ENCODE peak calls at places on chromosomes 2 and 18, in four cellular contexts. Y, E, H and Q are unnamed samples.

GRCh38 chr2:236164983-236165301 is 3.2 kb downstream of the GBX2 start:
- DNase-seq in Y (no peak), E (no peak), H (no peak), Q (no peak)

GRCh38 chr2:42809131-42809875 is 16.9 kb upstream of the HAAO start:
- DNase-seq in Y (no peak), E (no peak), H (peak), Q (no peak)

GRCh38 chr2:240384711-240385450 is 50.6 kb upstream of the GPC1 start:
- DNase-seq in Y (no peak), E (no peak), H (no peak), Q (peak)

GRCh38 chr2:134117651-134118050 is 136.2 kb upstream of the MGAT5 start:
- DNase-seq in Y (no peak), E (no peak), H (no peak), Q (no peak)

GRCh38 chr2:239595711-239596110 is 194.9 kb upstream of the HDAC4 start:
- DNase-seq in Y (peak), E (no peak), H (peak), Q (no peak)

GRCh38 chr2:57701391-57701791 is 345.2 kb upstream of the VRK2 start:
- DNase-seq in Y (no peak), E (no peak), H (no peak), Q (no peak)

GRCh38 chr2:76760367-76760704 is 761.8 kb downstream of the LRRTM4 start:
- DNase-seq in Y (no peak), E (no peak), H (no peak), Q (no peak)

GRCh38 chr2:130353291-130354134 is 2.3 kb upstream of the PTPN18 start:
- DNase-seq in Y (no peak), E (no peak), H (no peak), Q (no peak)

GRCh38 chr2:131152065-131152464 is 46.9 kb downstream of the PLEKHB2 start:
- DNase-seq in Y (no peak), E (no peak), H (no peak), Q (peak)

GRCh38 chr18:54086046-54086802 is 138.2 kb downstream of the MBD2 start:
- DNase-seq in Y (no peak), E (no peak), H (no peak), Q (peak)

GRCh38 chr2:73343992-73344391 is 41.6 kb upstream of the ALMS1 start:
- DNase-seq in Y (no peak), E (no peak), H (no peak), Q (no peak)

GRCh38 chr2:241659150-241659739 is 21.8 kb downstream of the ATG4B start:
- DNase-seq in Y (peak), E (no peak), H (peak), Q (peak)

GRCh38 chr18:70188113-70188512 is 17.4 kb downstream of the RTTN start:
- DNase-seq in Y (no peak), E (no peak), H (no peak), Q (no peak)

GRCh38 chr2:241344925-241345651 is 11.0 kb upstream of the FARP2 start:
- DNase-seq in Y (no peak), E (no peak), H (no peak), Q (no peak)

GRCh38 chr2:144475044-144475443 is 44.9 kb downstream of the ZEB2 start:
- DNase-seq in Y (no peak), E (no peak), H (no peak), Q (no peak)

GRCh38 chr18:23844991-23845680 is 155.9 kb downstream of the LAMA3 start:
- DNase-seq in Y (no peak), E (no peak), H (no peak), Q (no peak)

GRCh38 chr2:196083601-196084000 is 15.0 kb upstream of the DNAH7 start:
- DNase-seq in Y (no peak), E (no peak), H (no peak), Q (no peak)

GRCh38 chr2:189959450-189959849 is 103.1 kb downstream of the MSTN start:
- DNase-seq in Y (no peak), E (no peak), H (no peak), Q (no peak)

GRCh38 chr2:98548920-98549818 is 59.1 kb downstream of the COA5 start:
- DNase-seq in Y (no peak), E (no peak), H (no peak), Q (no peak)

GRCh38 chr2:85547089-85547858 is 8.3 kb downstream of the MAT2A start:
- DNase-seq in Y (no peak), E (no peak), H (no peak), Q (peak)

GRCh38 chr2:7899241-7899640 is 782.6 kb upstream of the ID2 start:
- DNase-seq in Y (no peak), E (no peak), H (no peak), Q (peak)

GRCh38 chr2:66301073-66301766 is 133.7 kb upstream of the MEIS1 start:
- DNase-seq in Y (peak), E (peak), H (peak), Q (no peak)

GRCh38 chr2:240212425-240213225 is 72.2 kb upstream of the OTOS start:
- DNase-seq in Y (peak), E (no peak), H (peak), Q (no peak)

GRCh38 chr2:226118471-226119429 is 680.9 kb downstream of the IRS1 start:
- DNase-seq in Y (no peak), E (peak), H (peak), Q (peak)

GRCh38 chr18:49464718-49465598 is 4.5 kb upstream of the DYM start:
- DNase-seq in Y (no peak), E (no peak), H (no peak), Q (peak)

GRCh38 chr2:104901037-104901851 is 47.3 kb downstream of the POU3F3 start:
- DNase-seq in Y (no peak), E (no peak), H (no peak), Q (no peak)

GRCh38 chr2:10245661-10246060 is 57.0 kb upstream of the HPCAL1 start:
- DNase-seq in Y (no peak), E (no peak), H (no peak), Q (no peak)

GRCh38 chr2:105790467-105791118 is 45.9 kb downstream of the NCK2 start:
- DNase-seq in Y (no peak), E (no peak), H (no peak), Q (peak)

GRCh38 chr2:212928681-212929080 is 222.7 kb downstream of the IKZF2 start:
- DNase-seq in Y (no peak), E (no peak), H (no peak), Q (no peak)

GRCh38 chr2:47041065-47041464 is 114.0 kb downstream of the STPG4 start:
- DNase-seq in Y (peak), E (peak), H (no peak), Q (no peak)
- TF ChIP-seq POLR2A in Y (no peak), E (peak), H (no peak), Q (no peak)

DNA sequence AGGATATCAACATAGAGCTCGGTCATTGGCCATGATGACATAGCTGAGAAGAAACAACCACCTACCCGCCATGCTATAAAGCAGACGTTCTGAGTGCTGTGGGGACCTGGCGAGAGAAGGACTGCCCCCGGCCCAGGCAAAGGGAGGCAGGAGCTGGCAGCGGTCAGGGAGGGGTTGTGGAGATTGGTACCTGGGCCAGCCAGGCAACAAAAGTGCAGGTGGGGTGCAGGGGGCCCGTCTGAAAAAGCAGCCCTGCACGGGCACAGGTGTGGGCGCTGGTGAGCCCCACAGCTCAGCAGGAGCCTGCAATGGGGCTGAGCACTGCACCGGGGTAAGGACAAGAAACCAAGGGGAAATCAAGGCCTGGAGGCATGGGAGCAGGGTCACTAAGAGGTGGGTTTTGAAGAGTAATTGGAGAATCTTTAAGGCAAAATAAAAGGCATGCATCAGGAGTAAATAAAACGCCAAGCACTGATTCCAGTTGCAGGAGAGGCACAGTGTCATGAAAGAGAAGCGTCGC is 464.0 kb downstream of the EIPR1 start:
- DNase-seq in Y (no peak), E (no peak), H (no peak), Q (no peak)
- TF ChIP-seq CTCF in Y (no peak), E (no peak), H (no peak), Q (no peak)

DNA sequence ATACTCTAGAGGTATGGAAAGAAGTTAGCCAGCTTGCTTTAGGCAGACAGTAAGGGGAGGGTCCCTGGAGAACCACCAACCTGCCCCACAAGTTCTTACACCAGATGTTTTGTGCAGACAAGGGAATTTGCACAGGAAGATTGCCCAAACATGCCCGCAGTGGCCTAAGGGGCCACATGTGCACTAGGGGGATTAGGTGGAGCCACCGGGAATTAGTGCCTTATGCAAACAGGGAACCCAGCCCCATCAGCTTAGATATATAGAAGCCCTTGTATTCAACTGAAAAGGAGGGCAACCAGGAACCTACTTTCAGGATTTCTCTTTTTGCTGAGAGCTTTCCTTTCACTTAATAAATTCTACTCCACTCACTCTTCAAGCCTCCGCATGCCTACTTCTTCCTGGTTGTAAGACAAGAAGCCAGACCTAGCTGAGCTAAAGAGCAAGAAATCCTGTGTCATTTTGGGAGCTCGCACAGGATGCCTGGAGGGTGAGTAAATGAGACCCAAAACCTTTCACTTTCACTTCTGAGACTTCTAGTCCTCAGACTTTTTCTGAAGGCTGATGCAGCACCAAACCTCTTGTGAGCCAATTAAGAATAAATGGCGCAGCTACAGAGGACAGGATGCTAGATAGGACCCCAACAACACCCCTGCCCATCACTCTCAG is 146.3 kb downstream of the GCA start:
- DNase-seq in Y (no peak), E (no peak), H (no peak), Q (peak)
- H3K4me3 ChIP-seq in Y (no peak), E (no peak), H (no peak), Q (no peak)

GRCh38 chr2:95054016-95054415 is 28.5 kb downstream of the MAL start:
- DNase-seq in Y (no peak), E (no peak), H (no peak), Q (no peak)
- TF ChIP-seq POLR2A in Y (no peak), E (no peak), H (no peak), Q (no peak)

GRCh38 chr18:52426462-52426861 is 86.5 kb downstream of the DCC start:
- DNase-seq in Y (no peak), E (no peak), H (no peak), Q (no peak)

GRCh38 chr18:52426041-52426440 is 86.0 kb downstream of the DCC start:
- DNase-seq in Y (no peak), E (no peak), H (no peak), Q (no peak)

GRCh38 chr18:52427521-52428175 is 87.7 kb downstream of the DCC start:
- DNase-seq in Y (no peak), E (no peak), H (no peak), Q (no peak)

GRCh38 chr18:52422985-52423601 is 83.1 kb downstream of the DCC start:
- DNase-seq in Y (no peak), E (no peak), H (no peak), Q (peak)
- TF ChIP-seq CTCF in Y (no peak), E (no peak), H (no peak), Q (peak)

DNA sequence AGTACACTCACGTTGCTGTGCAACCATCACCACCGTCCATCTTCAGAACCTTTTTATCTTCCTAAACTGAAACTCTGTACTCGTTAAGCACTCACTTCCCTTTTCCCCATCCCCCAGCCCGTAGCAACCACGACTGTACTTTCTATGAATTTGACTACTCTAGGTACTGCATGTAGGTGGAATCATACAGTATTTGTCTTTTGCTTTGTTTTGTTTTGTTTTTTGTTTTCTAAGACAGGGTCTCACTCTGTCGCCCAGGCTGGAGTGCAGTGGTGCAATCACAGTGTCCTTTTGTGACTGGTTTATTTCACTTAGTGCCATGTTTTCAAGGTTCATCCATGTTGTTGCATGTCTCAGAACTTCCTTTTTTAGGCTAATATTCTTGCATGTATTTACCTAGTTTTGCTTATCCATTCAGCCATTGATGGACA is 7.0 kb upstream of the TYMS start:
- DNase-seq in Y (no peak), E (no peak), H (no peak), Q (peak)
- H3K4me3 ChIP-seq in Y (no peak), E (no peak), H (no peak), Q (peak)

DNA sequence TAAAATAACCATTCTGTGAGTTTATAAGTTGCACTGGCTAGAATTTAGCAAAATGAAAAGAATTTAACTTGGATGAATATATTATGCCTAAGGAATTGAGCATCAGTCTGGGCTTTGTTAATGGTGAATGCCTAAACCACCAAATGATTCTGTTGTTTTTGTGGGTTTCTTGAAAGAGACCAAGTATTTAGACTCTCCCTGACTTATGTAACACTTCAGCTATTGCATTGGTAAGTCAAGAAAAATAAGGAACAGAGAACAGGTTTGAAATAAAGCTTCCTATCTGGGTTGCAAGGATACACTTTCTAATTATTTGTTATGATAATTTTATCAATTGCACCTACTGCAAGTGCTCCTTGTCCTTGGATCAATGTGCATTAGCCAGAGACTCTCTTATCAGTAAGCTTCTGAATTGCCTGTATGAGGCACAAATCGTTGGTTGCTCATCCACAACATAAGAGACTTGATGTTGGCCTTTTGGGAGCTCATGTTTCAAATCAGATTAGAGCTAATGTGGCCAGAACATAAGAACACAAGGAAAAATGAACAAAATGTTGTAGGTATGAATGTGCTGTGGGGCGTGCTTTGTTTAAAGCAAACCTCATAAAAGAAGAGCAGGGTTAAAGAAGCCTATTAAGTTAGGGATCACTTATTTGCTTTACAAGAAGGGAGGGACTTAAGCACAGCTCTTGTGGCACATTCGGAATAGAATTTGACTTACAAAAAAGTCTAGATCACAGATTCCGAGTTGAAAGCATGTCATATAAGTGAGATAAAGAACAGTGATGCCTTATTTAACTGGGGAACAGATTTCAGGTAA is 37.2 kb downstream of the PRKCE start:
- DNase-seq in Y (no peak), E (no peak), H (no peak), Q (no peak)
- TF ChIP-seq POLR2A in Y (no peak), E (no peak), H (no peak), Q (no peak)